ENCODE peak calls at places on chromosomes 12 and 14, in eight cellular contexts. One of them, this sample, is unnamed.

GRCh38 chr12:55728932-55729591 is at the start of gene CD63:
- DNase-seq in H9: peak
- DNase-seq in bronchial epithelial cell: peak
- DNase-seq in A549: peak
- DNase-seq in spleen: peak
- DNase-seq in AG09309: no peak
- DNase-seq in ovary: peak
- DNase-seq in left lung: peak
- DNase-seq in this sample: peak

GRCh38 chr14:63773504-63773903 is 45.6 kb upstream of the SGPP1 start:
- DNase-seq in H9: no peak
- DNase-seq in bronchial epithelial cell: peak
- DNase-seq in A549: no peak
- DNase-seq in spleen: no peak
- DNase-seq in AG09309: no peak
- DNase-seq in ovary: no peak
- DNase-seq in left lung: no peak
- DNase-seq in this sample: no peak

GRCh38 chr12:77734489-77734888 is 96.2 kb upstream of the NAV3 start:
- DNase-seq in H9: no peak
- DNase-seq in bronchial epithelial cell: no peak
- DNase-seq in A549: no peak
- DNase-seq in spleen: no peak
- DNase-seq in AG09309: peak
- DNase-seq in ovary: peak
- DNase-seq in left lung: no peak
- DNase-seq in this sample: no peak

GRCh38 chr12:55687746-55688145 is 20.0 kb downstream of the ITGA7 start:
- DNase-seq in H9: no peak
- DNase-seq in bronchial epithelial cell: peak
- DNase-seq in A549: no peak
- DNase-seq in spleen: peak
- DNase-seq in AG09309: no peak
- DNase-seq in ovary: no peak
- DNase-seq in left lung: no peak
- DNase-seq in this sample: no peak

GRCh38 chr14:38278035-38278434 is 22.1 kb upstream of the CLEC14A start:
- DNase-seq in H9: no peak
- DNase-seq in bronchial epithelial cell: no peak
- DNase-seq in A549: no peak
- DNase-seq in spleen: no peak
- DNase-seq in AG09309: no peak
- DNase-seq in ovary: no peak
- DNase-seq in left lung: no peak
- DNase-seq in this sample: no peak

GRCh38 chr14:101109981-101110728 is 206.6 kb upstream of the RTL1 start:
- DNase-seq in H9: no peak
- DNase-seq in bronchial epithelial cell: no peak
- DNase-seq in A549: no peak
- DNase-seq in spleen: peak
- DNase-seq in AG09309: no peak
- DNase-seq in ovary: no peak
- DNase-seq in left lung: peak
- DNase-seq in this sample: no peak

GRCh38 chr12:105453306-105453705 is 122.8 kb downstream of the C12orf75 start:
- DNase-seq in H9: no peak
- DNase-seq in bronchial epithelial cell: no peak
- DNase-seq in A549: no peak
- DNase-seq in spleen: no peak
- DNase-seq in AG09309: no peak
- DNase-seq in ovary: no peak
- DNase-seq in left lung: no peak
- DNase-seq in this sample: no peak

GRCh38 chr12:50923361-50924130 is 28.8 kb upstream of the HIGD1C start:
- DNase-seq in H9: no peak
- DNase-seq in bronchial epithelial cell: no peak
- DNase-seq in A549: no peak
- DNase-seq in spleen: no peak
- DNase-seq in AG09309: no peak
- DNase-seq in ovary: no peak
- DNase-seq in left lung: no peak
- DNase-seq in this sample: no peak

GRCh38 chr12:63037721-63038120 is 102.8 kb upstream of the PPM1H start:
- DNase-seq in H9: no peak
- DNase-seq in bronchial epithelial cell: no peak
- DNase-seq in A549: no peak
- DNase-seq in spleen: no peak
- DNase-seq in AG09309: no peak
- DNase-seq in ovary: no peak
- DNase-seq in left lung: no peak
- DNase-seq in this sample: no peak

GRCh38 chr14:50230601-50231474 is 540 bp downstream of the SOS2 start:
- DNase-seq in H9: peak
- DNase-seq in bronchial epithelial cell: peak
- DNase-seq in A549: peak
- DNase-seq in spleen: peak
- DNase-seq in AG09309: peak
- DNase-seq in ovary: peak
- DNase-seq in left lung: peak
- DNase-seq in this sample: peak

GRCh38 chr14:68011629-68012028 is 192.1 kb downstream of the RAD51B start:
- DNase-seq in H9: no peak
- DNase-seq in bronchial epithelial cell: no peak
- DNase-seq in A549: no peak
- DNase-seq in spleen: no peak
- DNase-seq in AG09309: no peak
- DNase-seq in ovary: no peak
- DNase-seq in left lung: no peak
- DNase-seq in this sample: no peak

GRCh38 chr14:66563731-66564130 is 55.8 kb downstream of the GPHN start:
- DNase-seq in H9: no peak
- DNase-seq in bronchial epithelial cell: no peak
- DNase-seq in A549: no peak
- DNase-seq in spleen: no peak
- DNase-seq in AG09309: no peak
- DNase-seq in ovary: no peak
- DNase-seq in left lung: no peak
- DNase-seq in this sample: no peak

GRCh38 chr14:66572836-66573235 is 64.9 kb downstream of the GPHN start:
- DNase-seq in H9: no peak
- DNase-seq in bronchial epithelial cell: no peak
- DNase-seq in A549: no peak
- DNase-seq in spleen: no peak
- DNase-seq in AG09309: no peak
- DNase-seq in ovary: no peak
- DNase-seq in left lung: no peak
- DNase-seq in this sample: no peak

DNA sequence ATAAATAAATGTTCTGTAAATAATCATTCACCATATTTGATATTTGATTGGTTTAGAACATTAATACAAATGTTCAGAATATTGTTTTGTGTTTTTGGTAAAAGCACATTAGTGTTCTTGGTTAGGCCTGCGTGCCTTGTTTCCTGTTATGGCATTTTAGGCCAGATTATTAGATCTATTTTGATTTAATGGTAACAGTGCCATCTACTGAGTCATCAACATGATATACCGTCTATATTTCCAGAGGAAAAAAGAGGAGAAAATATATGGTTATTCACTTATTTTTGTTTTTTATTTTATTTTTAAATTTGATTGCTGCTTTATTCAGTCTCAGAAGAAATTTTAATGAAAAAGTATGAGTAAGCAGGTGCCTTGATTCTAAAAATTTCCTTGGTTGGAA is 60.3 kb downstream of the GPHN start:
- DNase-seq in H9: no peak
- DNase-seq in bronchial epithelial cell: no peak
- DNase-seq in A549: no peak
- DNase-seq in spleen: no peak
- DNase-seq in AG09309: no peak
- DNase-seq in ovary: no peak
- DNase-seq in left lung: no peak
- DNase-seq in this sample: no peak
- TF ChIP-seq CTCF in H9: no peak
- TF ChIP-seq CTCF in bronchial epithelial cell: no peak
- TF ChIP-seq CTCF in A549: peak
- TF ChIP-seq CTCF in spleen: no peak
- TF ChIP-seq CTCF in AG09309: no peak
- TF ChIP-seq CTCF in ovary: no peak
- TF ChIP-seq CTCF in left lung: no peak
- TF ChIP-seq CTCF in this sample: no peak

DNA sequence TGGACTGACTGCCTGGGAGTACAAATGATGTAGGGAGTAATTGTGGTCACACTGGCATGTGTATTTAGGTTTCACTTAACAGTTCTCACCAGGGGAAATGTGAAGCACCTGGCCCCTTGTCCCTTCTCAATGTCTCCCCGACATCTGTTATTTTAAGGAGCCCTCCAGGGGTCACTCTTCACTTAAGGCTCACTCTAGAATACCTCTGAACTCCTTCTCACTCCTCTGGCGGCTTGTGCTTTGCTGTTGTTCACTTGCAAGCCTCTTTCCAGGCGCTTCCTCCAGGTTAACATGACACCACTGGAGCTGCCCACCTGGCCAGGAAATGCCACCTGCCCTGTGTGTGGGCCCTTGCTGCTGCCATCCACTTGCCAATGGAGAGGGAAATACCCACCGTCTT is 56.5 kb upstream of the GZMB start:
- DNase-seq in H9: peak
- DNase-seq in bronchial epithelial cell: no peak
- DNase-seq in A549: no peak
- DNase-seq in spleen: no peak
- DNase-seq in AG09309: no peak
- DNase-seq in ovary: no peak
- DNase-seq in left lung: no peak
- DNase-seq in this sample: no peak
- TF ChIP-seq CTCF in H9: peak
- TF ChIP-seq CTCF in bronchial epithelial cell: no peak
- TF ChIP-seq CTCF in A549: no peak
- TF ChIP-seq CTCF in spleen: peak
- TF ChIP-seq CTCF in AG09309: no peak
- TF ChIP-seq CTCF in ovary: no peak
- TF ChIP-seq CTCF in left lung: no peak
- TF ChIP-seq CTCF in this sample: no peak

GRCh38 chr12:102995372-102995771 is 37.9 kb downstream of the ASCL1 start:
- DNase-seq in H9: no peak
- DNase-seq in bronchial epithelial cell: no peak
- DNase-seq in A549: no peak
- DNase-seq in spleen: no peak
- DNase-seq in AG09309: no peak
- DNase-seq in ovary: no peak
- DNase-seq in left lung: no peak
- DNase-seq in this sample: no peak
- TF ChIP-seq CTCF in H9: no peak
- TF ChIP-seq CTCF in bronchial epithelial cell: no peak
- TF ChIP-seq CTCF in A549: no peak
- TF ChIP-seq CTCF in spleen: no peak
- TF ChIP-seq CTCF in AG09309: no peak
- TF ChIP-seq CTCF in ovary: no peak
- TF ChIP-seq CTCF in left lung: no peak
- TF ChIP-seq CTCF in this sample: no peak

GRCh38 chr12:100651108-100651507 is 77.6 kb downstream of the GAS2L3 start:
- DNase-seq in H9: no peak
- DNase-seq in bronchial epithelial cell: no peak
- DNase-seq in A549: no peak
- DNase-seq in spleen: no peak
- DNase-seq in AG09309: no peak
- DNase-seq in ovary: no peak
- DNase-seq in left lung: no peak
- DNase-seq in this sample: no peak
- TF ChIP-seq CTCF in H9: peak
- TF ChIP-seq CTCF in bronchial epithelial cell: peak
- TF ChIP-seq CTCF in A549: no peak
- TF ChIP-seq CTCF in spleen: no peak
- TF ChIP-seq CTCF in AG09309: no peak
- TF ChIP-seq CTCF in ovary: no peak
- TF ChIP-seq CTCF in left lung: no peak
- TF ChIP-seq CTCF in this sample: peak

GRCh38 chr14:43535231-43535838 is 971.7 kb downstream of the FSCB start:
- DNase-seq in H9: peak
- DNase-seq in bronchial epithelial cell: no peak
- DNase-seq in A549: no peak
- DNase-seq in spleen: no peak
- DNase-seq in AG09309: no peak
- DNase-seq in ovary: no peak
- DNase-seq in left lung: no peak
- DNase-seq in this sample: no peak
- TF ChIP-seq CTCF in H9: no peak
- TF ChIP-seq CTCF in bronchial epithelial cell: no peak
- TF ChIP-seq CTCF in A549: no peak
- TF ChIP-seq CTCF in spleen: no peak
- TF ChIP-seq CTCF in AG09309: no peak
- TF ChIP-seq CTCF in ovary: no peak
- TF ChIP-seq CTCF in left lung: no peak
- TF ChIP-seq CTCF in this sample: no peak